ENCODE peak calls at places on chromosome 11, in seven cellular contexts. Y is NCI-H1694 treated with DMSO at 0.1 percent for 48 hours; M is lung microvascular endothelial cell; D is germinal center; I is fibroblast of gingiva; Q is HEK293T; R is stimulated activated CD8-positive, alpha-beta memory T cell treated with anti-CD3 and anti-CD28 coated beads, Interleukin-7, amount 100 ng/mL, for 1 hour. H is an unnamed sample.

GRCh38 chr11:35302388-35302787 is 117.0 kb downstream of the SLC1A2 start:
- DNase-seq in D (no peak), Y (no peak), Q (no peak), I (no peak), M (no peak), R (no peak), H (no peak)

GRCh38 chr11:11973866-11974265 is 34.6 kb downstream of the DKK3 start:
- DNase-seq in Q (no peak), D (no peak), R (no peak), M (no peak), I (no peak), Y (no peak), H (no peak)

GRCh38 chr11:128565881-128566280 is 21.5 kb downstream of the ETS1 start:
- DNase-seq in Q (peak), R (no peak), Y (no peak), D (no peak), M (no peak), I (no peak), H (no peak)

GRCh38 chr11:110096369-110096976 is 3.3 kb downstream of the ZC3H12C start:
- DNase-seq in D (no peak), Q (no peak), R (no peak), I (no peak), M (no peak), Y (no peak), H (no peak)

GRCh38 chr11:71580057-71581003 is 2.3 kb downstream of the KRTAP5-11 start:
- DNase-seq in M (peak), Y (peak), I (peak), Q (peak), R (no peak), D (peak), H (peak)

GRCh38 chr11:36405585-36406367 is 104.3 kb downstream of the TRAF6 start:
- DNase-seq in M (no peak), D (no peak), I (no peak), Y (no peak), Q (no peak), R (no peak), H (no peak)

GRCh38 chr11:18472587-18472986 is 16.9 kb downstream of the LDHAL6A start:
- DNase-seq in R (no peak), Y (no peak), I (no peak), M (no peak), Q (no peak), D (no peak), H (no peak)

GRCh38 chr11:124460459-124460858 is 15.0 kb upstream of the OR8B8 start:
- DNase-seq in Y (no peak), D (no peak), Q (no peak), I (no peak), M (no peak), R (no peak), H (no peak)